ENCODE peak calls at places on chromosomes 5 and 9, in four cellular contexts. One of them, this sample, is unnamed. For H3K4me1, the result is how much of the 10 kb centered on the place peaks cover.

GRCh38 chr9:136086951-136087740 is 7.9 kb downstream of the NACC2 start:
- DNase-seq in mammary epithelial cell: no peak
- DNase-seq in PC-9: no peak
- DNase-seq in K562: no peak
- DNase-seq in this sample: no peak

GRCh38 chr5:13354611-13355010 is 589.9 kb downstream of the DNAH5 start:
- DNase-seq in PC-9: no peak
- DNase-seq in K562: no peak
- DNase-seq in mammary epithelial cell: peak
- DNase-seq in this sample: no peak

GRCh38 chr5:153551537-153552079 is 61.1 kb downstream of the GRIA1 start:
- DNase-seq in mammary epithelial cell: peak
- DNase-seq in PC-9: no peak
- DNase-seq in K562: no peak
- DNase-seq in this sample: peak

GRCh38 chr5:139482050-139482889 is at the start of gene STING1:
- DNase-seq in mammary epithelial cell: peak
- DNase-seq in K562: peak
- DNase-seq in PC-9: peak
- DNase-seq in this sample: peak

GRCh38 chr5:75648712-75649111 is 37.5 kb downstream of the ANKDD1B start:
- DNase-seq in mammary epithelial cell: no peak
- DNase-seq in K562: peak
- DNase-seq in PC-9: no peak
- DNase-seq in this sample: no peak

GRCh38 chr9:98457696-98458370 is 202.4 kb upstream of the TBC1D2 start:
- DNase-seq in mammary epithelial cell: no peak
- DNase-seq in K562: no peak
- DNase-seq in PC-9: no peak
- DNase-seq in this sample: peak

GRCh38 chr5:133421394-133421793 is 190.9 kb downstream of the FSTL4 start:
- DNase-seq in K562: peak
- DNase-seq in mammary epithelial cell: no peak
- DNase-seq in PC-9: no peak
- DNase-seq in this sample: peak

GRCh38 chr9:12882430-12882829 is 107.6 kb downstream of the LURAP1L start:
- DNase-seq in PC-9: no peak
- DNase-seq in mammary epithelial cell: no peak
- DNase-seq in K562: no peak
- DNase-seq in this sample: peak

GRCh38 chr5:110345623-110346022 is 380.8 kb downstream of the TMEM232 start:
- DNase-seq in K562: no peak
- DNase-seq in mammary epithelial cell: no peak
- DNase-seq in PC-9: no peak
- DNase-seq in this sample: no peak

GRCh38 chr9:98438701-98439100 is 183.3 kb upstream of the TBC1D2 start:
- DNase-seq in mammary epithelial cell: no peak
- DNase-seq in K562: no peak
- DNase-seq in PC-9: no peak
- DNase-seq in this sample: peak

GRCh38 chr9:93467462-93467861 is 14.1 kb upstream of the FAM120AOS start:
- DNase-seq in mammary epithelial cell: no peak
- DNase-seq in PC-9: no peak
- DNase-seq in K562: no peak
- DNase-seq in this sample: no peak

GRCh38 chr5:67543704-67544103 is 347.1 kb upstream of the CD180 start:
- DNase-seq in mammary epithelial cell: no peak
- DNase-seq in PC-9: no peak
- DNase-seq in K562: no peak
- DNase-seq in this sample: peak

GRCh38 chr5:143402464-143403356 is 776 bp downstream of the NR3C1 start:
- DNase-seq in PC-9: peak
- DNase-seq in mammary epithelial cell: peak
- DNase-seq in K562: peak
- DNase-seq in this sample: peak

GRCh38 chr5:178143901-178144300 is 9.8 kb downstream of the NHP2 start:
- DNase-seq in K562: no peak
- DNase-seq in mammary epithelial cell: no peak
- DNase-seq in PC-9: no peak
- DNase-seq in this sample: no peak

GRCh38 chr5:142698447-142698846 is 12.6 kb upstream of the FGF1 start:
- DNase-seq in PC-9: no peak
- DNase-seq in mammary epithelial cell: no peak
- DNase-seq in K562: no peak
- DNase-seq in this sample: no peak

GRCh38 chr9:73116030-73116429 is 35.6 kb upstream of the ANXA1 start:
- DNase-seq in mammary epithelial cell: peak
- DNase-seq in PC-9: no peak
- DNase-seq in K562: no peak
- DNase-seq in this sample: peak

GRCh38 chr5:127793052-127793451 is 89.9 kb downstream of the CCDC192 start:
- DNase-seq in mammary epithelial cell: no peak
- DNase-seq in PC-9: no peak
- DNase-seq in K562: no peak
- DNase-seq in this sample: no peak

GRCh38 chr5:65299841-65300240 is 181.9 kb downstream of the ADAMTS6 start:
- DNase-seq in mammary epithelial cell: no peak
- DNase-seq in K562: no peak
- DNase-seq in PC-9: no peak
- DNase-seq in this sample: no peak

GRCh38 chr5:74630387-74631087 is 10.0 kb downstream of the ENC1 start:
- DNase-seq in mammary epithelial cell: peak
- DNase-seq in K562: no peak
- DNase-seq in PC-9: peak
- DNase-seq in this sample: peak

GRCh38 chr5:111829701-111830100 is 72.7 kb upstream of the NREP start:
- DNase-seq in K562: no peak
- DNase-seq in PC-9: no peak
- DNase-seq in mammary epithelial cell: peak
- DNase-seq in this sample: peak

GRCh38 chr5:68396722-68397121 is 181.2 kb downstream of the PIK3R1 start:
- DNase-seq in PC-9: peak
- DNase-seq in K562: no peak
- DNase-seq in mammary epithelial cell: no peak
- DNase-seq in this sample: no peak

GRCh38 chr9:127762111-127762676 is 16.3 kb downstream of the SH2D3C start:
- DNase-seq in K562: no peak
- DNase-seq in mammary epithelial cell: no peak
- DNase-seq in PC-9: no peak
- DNase-seq in this sample: no peak

GRCh38 chr9:107644774-107645463 is 155.3 kb upstream of the KLF4 start:
- DNase-seq in PC-9: no peak
- DNase-seq in K562: no peak
- DNase-seq in mammary epithelial cell: no peak
- DNase-seq in this sample: no peak

GRCh38 chr5:129063483-129064136 is 30.9 kb upstream of the ISOC1 start:
- DNase-seq in PC-9: no peak
- DNase-seq in K562: no peak
- DNase-seq in mammary epithelial cell: no peak
- DNase-seq in this sample: no peak

GRCh38 chr9:16459421-16460148 is 410.9 kb downstream of the BNC2 start:
- DNase-seq in K562: no peak
- DNase-seq in PC-9: no peak
- DNase-seq in mammary epithelial cell: no peak
- DNase-seq in this sample: no peak

GRCh38 chr5:6490693-6491092 is 42.0 kb downstream of the UBE2QL1 start:
- DNase-seq in K562: no peak
- DNase-seq in mammary epithelial cell: no peak
- DNase-seq in PC-9: peak
- DNase-seq in this sample: no peak

GRCh38 chr9:35907732-35908483 is 1.4 kb upstream of the SPAAR start:
- DNase-seq in PC-9: peak
- DNase-seq in mammary epithelial cell: peak
- DNase-seq in K562: no peak
- DNase-seq in this sample: peak

GRCh38 chr9:35905912-35906679 is at the start of gene HRCT1:
- DNase-seq in K562: no peak
- DNase-seq in mammary epithelial cell: peak
- DNase-seq in PC-9: peak
- DNase-seq in this sample: peak

GRCh38 chr9:35908484-35909125 is 685 bp upstream of the SPAAR start:
- DNase-seq in PC-9: no peak
- DNase-seq in K562: no peak
- DNase-seq in mammary epithelial cell: no peak
- DNase-seq in this sample: peak

GRCh38 chr9:35904966-35905781 is 828 bp upstream of the HRCT1 start:
- DNase-seq in mammary epithelial cell: peak
- DNase-seq in K562: no peak
- DNase-seq in PC-9: no peak
- DNase-seq in this sample: peak

GRCh38 chr9:35906923-35907699 is 1.1 kb downstream of the HRCT1 start:
- DNase-seq in mammary epithelial cell: peak
- DNase-seq in K562: no peak
- DNase-seq in PC-9: no peak
- DNase-seq in this sample: peak
- H3K4me1 ChIP-seq in mammary epithelial cell: half or more
- H3K4me1 ChIP-seq in K562: under half
- H3K4me1 ChIP-seq in PC-9: half or more
- H3K4me1 ChIP-seq in this sample: half or more

DNA sequence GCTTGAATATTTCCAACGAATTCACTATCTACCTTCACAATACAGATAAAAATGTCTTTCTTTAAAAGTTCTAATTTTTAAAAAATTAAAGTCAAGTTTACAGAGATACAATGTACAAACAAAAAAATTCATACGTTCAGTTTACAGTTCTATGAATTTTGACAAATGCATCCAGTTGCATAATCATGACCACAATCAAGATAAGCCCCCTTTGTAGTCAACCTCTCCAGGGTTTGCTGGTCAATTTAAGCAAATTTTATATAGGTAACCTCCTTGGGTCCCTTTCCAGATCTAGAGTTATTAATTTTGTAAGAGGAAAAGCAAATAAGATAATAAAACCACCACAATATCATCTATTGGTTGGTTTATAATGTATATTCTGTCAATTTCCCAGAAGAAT is 76.3 kb downstream of the MRPS27 start:
- DNase-seq in PC-9: no peak
- DNase-seq in mammary epithelial cell: no peak
- DNase-seq in K562: no peak
- DNase-seq in this sample: no peak
- TF ChIP-seq EZH2 in PC-9: no peak
- TF ChIP-seq EZH2 in mammary epithelial cell: no peak
- TF ChIP-seq EZH2 in K562: no peak
- TF ChIP-seq EZH2 in this sample: no peak

DNA sequence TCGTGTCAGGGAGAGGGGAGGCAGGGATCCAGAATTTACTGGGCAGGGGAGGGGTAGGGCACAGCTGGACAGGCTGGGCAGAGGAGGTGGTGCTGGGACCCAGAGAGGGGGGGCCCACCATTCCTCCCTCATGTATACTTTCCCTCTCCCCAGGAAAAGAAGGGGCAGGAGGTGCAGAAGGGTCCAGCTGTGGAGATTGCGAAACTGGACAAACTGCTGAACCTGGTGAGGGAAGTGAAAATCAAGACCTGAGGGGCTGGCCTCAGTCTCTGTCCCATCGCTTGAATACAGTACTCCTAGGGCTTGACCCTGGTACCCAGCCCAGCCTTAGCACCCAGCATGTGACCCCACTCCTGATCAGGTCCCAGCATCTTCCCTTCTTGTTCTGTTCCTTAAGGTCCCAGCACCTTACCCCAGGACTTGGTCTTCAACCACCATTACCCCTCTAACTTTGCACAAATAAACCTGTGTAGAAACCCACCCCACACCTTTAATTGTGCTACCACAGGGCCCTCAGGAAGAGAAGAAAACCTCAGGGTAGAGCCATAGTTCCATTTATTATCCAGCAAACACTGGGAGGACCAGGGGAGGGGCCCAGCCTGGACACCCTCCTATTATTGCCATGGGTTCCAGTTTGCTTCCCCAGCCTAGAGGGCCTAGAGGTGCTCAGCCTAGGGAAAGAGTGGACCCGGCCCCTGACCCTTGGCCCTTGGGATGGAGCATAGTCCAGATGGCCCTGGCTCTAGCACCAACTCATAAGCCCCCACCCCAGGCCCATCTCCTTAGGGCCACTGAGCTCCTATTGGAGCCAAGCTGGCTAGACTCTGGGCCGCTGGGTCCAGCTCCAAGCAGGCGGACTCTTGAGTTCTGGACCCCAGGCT is 2.0 kb downstream of the ENHO start:
- DNase-seq in PC-9: no peak
- DNase-seq in K562: no peak
- DNase-seq in mammary epithelial cell: no peak
- DNase-seq in this sample: no peak
- H3K4me1 ChIP-seq in PC-9: under half
- H3K4me1 ChIP-seq in K562: under half
- H3K4me1 ChIP-seq in mammary epithelial cell: under half
- H3K4me1 ChIP-seq in this sample: under half

DNA sequence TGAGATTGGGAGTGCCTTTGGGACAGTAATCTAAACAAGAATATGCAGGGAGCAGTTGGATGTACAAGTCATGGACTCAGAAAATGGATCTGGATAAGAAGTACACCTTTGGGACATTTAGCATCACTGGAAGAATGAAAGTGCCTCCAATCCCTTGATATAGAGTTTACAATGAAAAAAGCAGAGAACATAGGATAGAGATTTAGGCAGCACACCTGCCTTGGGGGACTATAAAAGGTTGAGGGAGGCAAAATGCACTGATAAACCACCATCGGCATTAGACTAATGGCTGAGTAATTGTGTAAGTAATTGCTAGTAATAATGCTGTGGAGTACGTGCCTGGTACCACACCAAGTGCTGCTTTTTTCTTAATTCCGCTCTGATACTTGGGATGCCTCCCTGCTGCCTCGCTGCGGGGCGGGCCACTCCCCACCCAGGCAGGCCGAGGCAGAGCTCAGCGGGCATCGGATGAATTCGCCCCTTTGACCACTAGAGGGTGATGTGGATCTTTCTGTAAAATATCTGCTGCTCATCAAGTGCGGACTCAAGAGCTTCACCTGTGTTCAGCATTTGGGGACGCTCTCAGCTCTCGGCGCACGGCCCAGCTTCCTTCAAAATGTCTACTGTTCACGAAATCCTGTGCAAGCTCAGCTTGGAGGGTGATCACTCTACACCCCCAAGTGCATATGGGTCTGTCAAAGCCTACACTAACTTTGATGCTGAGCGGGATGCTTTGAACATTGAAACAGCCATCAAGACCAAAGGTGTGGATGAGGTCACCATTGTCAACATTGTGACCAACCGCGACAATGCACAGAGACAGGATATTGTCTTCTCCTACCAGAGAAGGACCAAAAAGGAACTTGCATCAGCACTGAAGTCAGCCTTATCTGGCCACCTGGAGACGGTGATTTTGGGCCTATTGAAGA is 99.9 kb downstream of the ANKRD18B start:
- DNase-seq in K562: peak
- DNase-seq in mammary epithelial cell: peak
- DNase-seq in PC-9: peak
- DNase-seq in this sample: peak
- TF ChIP-seq EZH2 in K562: no peak
- TF ChIP-seq EZH2 in mammary epithelial cell: no peak
- TF ChIP-seq EZH2 in PC-9: no peak
- TF ChIP-seq EZH2 in this sample: no peak

GRCh38 chr9:125749287-125749935 is 2.2 kb downstream of the PBX3 start:
- DNase-seq in PC-9: no peak
- DNase-seq in K562: no peak
- DNase-seq in mammary epithelial cell: peak
- DNase-seq in this sample: no peak
- H3K4me1 ChIP-seq in PC-9: under half
- H3K4me1 ChIP-seq in K562: under half
- H3K4me1 ChIP-seq in mammary epithelial cell: under half
- H3K4me1 ChIP-seq in this sample: half or more

This sample was measured in GM23248.